ENCODE peak calls at places on chromosomes 1 and 21, in seven cellular contexts. One of them, this sample, is unnamed.

GRCh38 chr1:9792156-9793042 is 31.4 kb downstream of the CLSTN1 start:
- DNase-seq in tibial nerve: no peak
- DNase-seq in adrenal gland: no peak
- DNase-seq in uterus: no peak
- DNase-seq in ovary: no peak
- DNase-seq in GM23338: peak
- DNase-seq in NB4: no peak
- DNase-seq in this sample: peak

GRCh38 chr1:186295980-186296379 is 79.1 kb downstream of the TPR start:
- DNase-seq in tibial nerve: no peak
- DNase-seq in adrenal gland: no peak
- DNase-seq in uterus: no peak
- DNase-seq in ovary: no peak
- DNase-seq in GM23338: no peak
- DNase-seq in NB4: no peak
- DNase-seq in this sample: peak

GRCh38 chr1:212013672-212014071 is 21.7 kb downstream of the INTS7 start:
- DNase-seq in tibial nerve: no peak
- DNase-seq in adrenal gland: no peak
- DNase-seq in uterus: no peak
- DNase-seq in ovary: no peak
- DNase-seq in GM23338: no peak
- DNase-seq in NB4: no peak
- DNase-seq in this sample: no peak

GRCh38 chr21:29335720-29336119 is 37.0 kb downstream of the BACH1 start:
- DNase-seq in tibial nerve: no peak
- DNase-seq in adrenal gland: no peak
- DNase-seq in uterus: no peak
- DNase-seq in ovary: no peak
- DNase-seq in GM23338: no peak
- DNase-seq in NB4: peak
- DNase-seq in this sample: peak

GRCh38 chr1:51928896-51929295 is 50.4 kb upstream of the NRDC start:
- DNase-seq in tibial nerve: no peak
- DNase-seq in adrenal gland: no peak
- DNase-seq in uterus: no peak
- DNase-seq in ovary: no peak
- DNase-seq in GM23338: no peak
- DNase-seq in NB4: no peak
- DNase-seq in this sample: no peak

GRCh38 chr1:208044568-208045241 is 133.8 kb upstream of the CD34 start:
- DNase-seq in tibial nerve: no peak
- DNase-seq in adrenal gland: no peak
- DNase-seq in uterus: no peak
- DNase-seq in ovary: no peak
- DNase-seq in GM23338: no peak
- DNase-seq in NB4: no peak
- DNase-seq in this sample: no peak

GRCh38 chr1:196317535-196318522 is 290.4 kb downstream of the KCNT2 start:
- DNase-seq in tibial nerve: no peak
- DNase-seq in adrenal gland: peak
- DNase-seq in uterus: no peak
- DNase-seq in ovary: peak
- DNase-seq in GM23338: peak
- DNase-seq in NB4: peak
- DNase-seq in this sample: peak

GRCh38 chr1:204601979-204602653 is 83.4 kb downstream of the LRRN2 start:
- DNase-seq in tibial nerve: no peak
- DNase-seq in adrenal gland: no peak
- DNase-seq in uterus: no peak
- DNase-seq in ovary: no peak
- DNase-seq in GM23338: peak
- DNase-seq in NB4: no peak
- DNase-seq in this sample: no peak

GRCh38 chr1:215526147-215526845 is 40.8 kb upstream of the KCTD3 start:
- DNase-seq in tibial nerve: no peak
- DNase-seq in adrenal gland: no peak
- DNase-seq in uterus: no peak
- DNase-seq in ovary: no peak
- DNase-seq in GM23338: peak
- DNase-seq in NB4: peak
- DNase-seq in this sample: peak

GRCh38 chr1:94418664-94419655 is 771 bp downstream of the ABCD3 start:
- DNase-seq in tibial nerve: peak
- DNase-seq in adrenal gland: peak
- DNase-seq in uterus: peak
- DNase-seq in ovary: peak
- DNase-seq in GM23338: peak
- DNase-seq in NB4: no peak
- DNase-seq in this sample: peak

GRCh38 chr1:18360251-18360650 is 120.5 kb upstream of the KLHDC7A start:
- DNase-seq in tibial nerve: no peak
- DNase-seq in adrenal gland: no peak
- DNase-seq in uterus: no peak
- DNase-seq in ovary: no peak
- DNase-seq in GM23338: no peak
- DNase-seq in NB4: no peak
- DNase-seq in this sample: no peak

GRCh38 chr1:21911205-21912001 is 25.7 kb downstream of the HSPG2 start:
- DNase-seq in tibial nerve: no peak
- DNase-seq in adrenal gland: peak
- DNase-seq in uterus: peak
- DNase-seq in ovary: peak
- DNase-seq in GM23338: no peak
- DNase-seq in NB4: no peak
- DNase-seq in this sample: peak

GRCh38 chr21:41725421-41726021 is 41.3 kb downstream of the RIPK4 start:
- DNase-seq in tibial nerve: no peak
- DNase-seq in adrenal gland: no peak
- DNase-seq in uterus: no peak
- DNase-seq in ovary: no peak
- DNase-seq in GM23338: peak
- DNase-seq in NB4: no peak
- DNase-seq in this sample: no peak

GRCh38 chr1:43274125-43274803 is 4.5 kb downstream of the TMEM125 start:
- DNase-seq in tibial nerve: no peak
- DNase-seq in adrenal gland: peak
- DNase-seq in uterus: peak
- DNase-seq in ovary: peak
- DNase-seq in GM23338: peak
- DNase-seq in NB4: peak
- DNase-seq in this sample: peak

GRCh38 chr1:240306673-240307072 is 215.0 kb downstream of the FMN2 start:
- DNase-seq in tibial nerve: no peak
- DNase-seq in adrenal gland: no peak
- DNase-seq in uterus: no peak
- DNase-seq in ovary: no peak
- DNase-seq in GM23338: no peak
- DNase-seq in NB4: no peak
- DNase-seq in this sample: peak

GRCh38 chr1:206774096-206774495 is 1.8 kb upstream of the IL10 start:
- DNase-seq in tibial nerve: no peak
- DNase-seq in adrenal gland: no peak
- DNase-seq in uterus: no peak
- DNase-seq in ovary: no peak
- DNase-seq in GM23338: no peak
- DNase-seq in NB4: peak
- DNase-seq in this sample: no peak

GRCh38 chr1:21368514-21369289 is 71.2 kb upstream of the NBPF3 start:
- DNase-seq in tibial nerve: peak
- DNase-seq in adrenal gland: peak
- DNase-seq in uterus: peak
- DNase-seq in ovary: peak
- DNase-seq in GM23338: peak
- DNase-seq in NB4: peak
- DNase-seq in this sample: peak

GRCh38 chr1:72282690-72283203 is 408 bp upstream of the NEGR1 start:
- DNase-seq in tibial nerve: peak
- DNase-seq in adrenal gland: peak
- DNase-seq in uterus: peak
- DNase-seq in ovary: peak
- DNase-seq in GM23338: peak
- DNase-seq in NB4: peak
- DNase-seq in this sample: peak

GRCh38 chr1:81678779-81679178 is 122.0 kb upstream of the ADGRL2 start:
- DNase-seq in tibial nerve: no peak
- DNase-seq in adrenal gland: no peak
- DNase-seq in uterus: no peak
- DNase-seq in ovary: no peak
- DNase-seq in GM23338: no peak
- DNase-seq in NB4: no peak
- DNase-seq in this sample: no peak

GRCh38 chr1:205285391-205286101 is 36.0 kb downstream of the NUAK2 start:
- DNase-seq in tibial nerve: no peak
- DNase-seq in adrenal gland: no peak
- DNase-seq in uterus: peak
- DNase-seq in ovary: no peak
- DNase-seq in GM23338: no peak
- DNase-seq in NB4: peak
- DNase-seq in this sample: peak

GRCh38 chr1:37477198-37477931 is 3.0 kb downstream of the ZC3H12A start:
- DNase-seq in tibial nerve: no peak
- DNase-seq in adrenal gland: no peak
- DNase-seq in uterus: no peak
- DNase-seq in ovary: peak
- DNase-seq in GM23338: peak
- DNase-seq in NB4: peak
- DNase-seq in this sample: peak
- H3K4me3 ChIP-seq in tibial nerve: peak
- H3K4me3 ChIP-seq in adrenal gland: peak
- H3K4me3 ChIP-seq in uterus: peak
- H3K4me3 ChIP-seq in ovary: peak
- H3K4me3 ChIP-seq in GM23338: peak
- H3K4me3 ChIP-seq in NB4: peak
- H3K4me3 ChIP-seq in this sample: peak

DNA sequence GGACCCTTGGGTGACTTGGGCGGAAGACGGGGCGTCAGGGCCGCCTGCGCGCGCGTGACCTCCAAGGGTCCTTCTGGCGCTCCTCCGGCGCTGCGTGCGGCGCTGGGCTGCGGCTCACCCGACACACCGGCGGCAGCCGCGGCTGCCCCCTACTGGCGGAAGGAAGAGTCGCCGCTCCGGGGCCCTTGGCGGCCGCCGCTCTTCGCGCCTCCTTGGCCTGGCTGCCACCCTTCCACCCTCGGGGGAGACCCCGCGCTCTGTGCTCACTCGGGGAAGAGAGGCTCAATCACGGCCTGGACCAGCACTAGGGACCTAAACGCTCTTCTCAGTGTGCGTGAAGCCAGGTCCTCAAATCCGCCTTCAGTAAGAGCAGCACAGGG is 89.7 kb downstream of the DMRTA2 start:
- DNase-seq in tibial nerve: no peak
- DNase-seq in adrenal gland: peak
- DNase-seq in uterus: no peak
- DNase-seq in ovary: peak
- DNase-seq in GM23338: peak
- DNase-seq in NB4: peak
- DNase-seq in this sample: peak
- TF ChIP-seq CTCF in tibial nerve: peak
- TF ChIP-seq CTCF in adrenal gland: no peak
- TF ChIP-seq CTCF in uterus: no peak
- TF ChIP-seq CTCF in ovary: no peak
- TF ChIP-seq CTCF in GM23338: peak
- TF ChIP-seq CTCF in NB4: peak
- TF ChIP-seq CTCF in this sample: peak

DNA sequence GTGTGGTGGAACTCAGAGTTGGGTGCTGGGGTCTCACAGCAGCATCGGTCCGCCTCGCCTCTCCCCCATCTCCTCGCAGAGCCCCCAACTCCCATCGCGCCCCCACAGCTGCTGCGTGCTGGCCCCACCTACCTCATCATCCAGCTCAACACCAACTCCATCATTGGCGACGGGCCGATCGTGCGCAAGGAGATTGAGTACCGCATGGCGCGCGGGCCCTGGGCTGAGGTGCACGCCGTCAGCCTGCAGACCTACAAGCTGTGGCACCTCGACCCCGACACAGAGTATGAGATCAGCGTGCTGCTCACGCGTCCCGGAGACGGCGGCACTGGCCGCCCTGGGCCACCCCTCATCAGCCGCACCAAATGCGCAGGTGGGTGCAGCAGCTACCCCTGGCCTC is 24.2 kb downstream of the PTPRU start:
- DNase-seq in tibial nerve: no peak
- DNase-seq in adrenal gland: no peak
- DNase-seq in uterus: no peak
- DNase-seq in ovary: no peak
- DNase-seq in GM23338: peak
- DNase-seq in NB4: no peak
- DNase-seq in this sample: no peak
- H3K4me3 ChIP-seq in tibial nerve: no peak
- H3K4me3 ChIP-seq in adrenal gland: no peak
- H3K4me3 ChIP-seq in uterus: no peak
- H3K4me3 ChIP-seq in ovary: no peak
- H3K4me3 ChIP-seq in GM23338: peak
- H3K4me3 ChIP-seq in NB4: no peak
- H3K4me3 ChIP-seq in this sample: no peak

GRCh38 chr1:47846981-47847380 is 150.2 kb downstream of the TRABD2B start:
- DNase-seq in tibial nerve: no peak
- DNase-seq in adrenal gland: no peak
- DNase-seq in uterus: no peak
- DNase-seq in ovary: no peak
- DNase-seq in GM23338: no peak
- DNase-seq in NB4: no peak
- DNase-seq in this sample: no peak

GRCh38 chr1:47849611-47850261 is 147.4 kb downstream of the TRABD2B start:
- DNase-seq in tibial nerve: peak
- DNase-seq in adrenal gland: no peak
- DNase-seq in uterus: no peak
- DNase-seq in ovary: no peak
- DNase-seq in GM23338: no peak
- DNase-seq in NB4: no peak
- DNase-seq in this sample: no peak

GRCh38 chr1:47850451-47850850 is 146.7 kb downstream of the TRABD2B start:
- DNase-seq in tibial nerve: no peak
- DNase-seq in adrenal gland: no peak
- DNase-seq in uterus: no peak
- DNase-seq in ovary: no peak
- DNase-seq in GM23338: no peak
- DNase-seq in NB4: no peak
- DNase-seq in this sample: no peak

GRCh38 chr1:47852006-47852686 is 145.0 kb downstream of the TRABD2B start:
- DNase-seq in tibial nerve: no peak
- DNase-seq in adrenal gland: no peak
- DNase-seq in uterus: no peak
- DNase-seq in ovary: no peak
- DNase-seq in GM23338: no peak
- DNase-seq in NB4: no peak
- DNase-seq in this sample: no peak

DNA sequence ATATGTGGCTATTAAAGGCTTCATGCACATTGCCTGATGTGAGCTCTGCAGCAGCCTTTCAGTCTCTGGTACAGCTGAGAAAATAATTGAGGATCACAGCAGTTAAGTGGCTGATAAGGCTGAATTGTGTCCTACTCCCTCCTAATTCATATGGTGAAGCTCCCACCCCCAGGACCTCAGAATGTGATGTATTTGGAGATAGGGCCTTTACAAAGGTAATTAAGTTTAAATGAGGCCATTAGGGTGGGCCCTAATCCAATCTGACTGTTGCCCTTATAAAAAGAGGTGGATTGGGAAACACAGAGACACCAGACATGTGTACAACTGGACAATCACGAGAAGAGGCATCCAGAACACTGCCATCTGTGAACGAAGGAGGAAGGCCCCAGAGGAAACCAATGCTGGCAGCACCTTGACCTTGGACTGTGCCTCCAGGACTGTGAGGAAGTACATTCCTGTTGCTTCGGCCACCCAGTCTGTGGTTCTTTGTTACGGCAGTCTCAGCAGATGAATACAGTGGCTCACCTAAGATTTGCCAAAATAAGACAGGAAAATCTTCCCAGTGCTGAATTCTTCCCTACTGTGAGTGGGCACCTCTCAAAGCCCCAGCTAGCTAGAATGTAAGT is 148.1 kb downstream of the TRABD2B start:
- DNase-seq in tibial nerve: no peak
- DNase-seq in adrenal gland: no peak
- DNase-seq in uterus: no peak
- DNase-seq in ovary: no peak
- DNase-seq in GM23338: no peak
- DNase-seq in NB4: no peak
- DNase-seq in this sample: no peak
- TF ChIP-seq CTCF in tibial nerve: no peak
- TF ChIP-seq CTCF in adrenal gland: no peak
- TF ChIP-seq CTCF in uterus: no peak
- TF ChIP-seq CTCF in ovary: no peak
- TF ChIP-seq CTCF in GM23338: no peak
- TF ChIP-seq CTCF in NB4: no peak
- TF ChIP-seq CTCF in this sample: no peak